ENCODE peak calls at places on chromosomes 3 and 15, in eight cellular contexts. L is AG10803, H is osteocyte, W is nephron progenitor cell, X is pancreas, A is H9, Y is neural progenitor cell, U is A549. I is an unnamed sample.

GRCh38 chr15:49832421-49832980 is 211.7 kb downstream of the DTWD1 start:
- DNase-seq in W (peak; percentile 7), Y (peak; percentile 58), U (no peak), X (peak; percentile 62), L (peak; percentile 21), H (no peak), A (peak; percentile 76), I (no peak)

GRCh38 chr3:196650740-196651311 is 11.3 kb downstream of the NRROS start:
- DNase-seq in A (no peak), U (peak; percentile 88), Y (no peak), H (no peak), X (peak; percentile 30), L (peak; percentile 96), W (no peak), I (no peak)

GRCh38 chr3:194740859-194741486 is 55.3 kb downstream of the FAM43A start:
- DNase-seq in H (no peak), L (peak; percentile 39), W (no peak), X (no peak), Y (no peak), U (peak; percentile 44), A (no peak), I (no peak)

GRCh38 chr15:45023659-45024320 is 795 bp downstream of the SORD start:
- DNase-seq in X (no peak), Y (peak; percentile 24), U (peak; percentile 12), H (no peak), A (no peak), L (peak; percentile 5), W (no peak), I (no peak)

GRCh38 chr3:132817646-132818177 is 95.5 kb upstream of the NPHP3 start:
- DNase-seq in Y (no peak), H (no peak), L (no peak), U (no peak), A (no peak), W (no peak), X (no peak), I (no peak)

GRCh38 chr15:74424901-74425528 is 8.7 kb downstream of the SEMA7A start:
- DNase-seq in A (no peak), U (no peak), W (no peak), H (no peak), Y (no peak), L (no peak), X (no peak), I (no peak)

GRCh38 chr15:63015618-63016017 is 26.9 kb upstream of the TPM1 start:
- DNase-seq in L (peak; percentile 78), Y (no peak), X (no peak), H (no peak), W (no peak), U (peak; percentile 48), A (no peak), I (no peak)

GRCh38 chr3:192896208-192896607 is 21.4 kb downstream of the MB21D2 start:
- DNase-seq in Y (no peak), H (no peak), U (no peak), W (no peak), A (no peak), X (no peak), L (no peak), I (no peak)

GRCh38 chr15:91258436-91258779 is 158.4 kb downstream of the SV2B start:
- DNase-seq in X (no peak), L (no peak), H (no peak), U (peak; percentile 28), Y (no peak), W (no peak), A (peak; percentile 64), I (no peak)

GRCh38 chr15:47218295-47218694 is 499.0 kb upstream of the SEMA6D start:
- DNase-seq in X (no peak), L (no peak), U (no peak), Y (no peak), H (no peak), A (no peak), W (no peak), I (no peak)

GRCh38 chr3:36461588-36461987 is 81.3 kb downstream of the STAC start:
- DNase-seq in X (no peak), Y (no peak), H (no peak), U (no peak), L (peak; percentile 83), W (no peak), A (no peak), I (no peak)

GRCh38 chr3:7709383-7710082 is 792.1 kb upstream of the LMCD1 start:
- DNase-seq in Y (no peak), W (no peak), U (no peak), L (no peak), A (no peak), X (no peak), H (no peak), I (no peak)

GRCh38 chr15:29936353-29937049 is 114.2 kb upstream of the TJP1 start:
- DNase-seq in U (no peak), W (no peak), Y (no peak), A (no peak), X (no peak), L (peak; percentile 15), H (no peak), I (no peak)

GRCh38 chr15:80185152-80185551 is 32.4 kb downstream of the FAH start:
- DNase-seq in W (no peak), Y (no peak), H (no peak), L (no peak), U (no peak), X (no peak), A (no peak), I (no peak)

GRCh38 chr15:80186066-80186465 is 33.3 kb downstream of the FAH start:
- DNase-seq in L (no peak), W (no peak), H (no peak), A (no peak), U (no peak), Y (no peak), X (no peak), I (no peak)

GRCh38 chr15:80182611-80183210 is 29.9 kb downstream of the FAH start:
- DNase-seq in Y (no peak), U (no peak), X (no peak), W (no peak), H (no peak), A (no peak), L (peak; percentile 87), I (no peak)

GRCh38 chr15:80183291-80183690 is 30.5 kb downstream of the FAH start:
- DNase-seq in W (no peak), X (no peak), U (no peak), H (no peak), Y (no peak), A (no peak), L (no peak), I (no peak)

GRCh38 chr15:80183886-80184285 is 31.1 kb downstream of the FAH start:
- DNase-seq in U (no peak), H (no peak), L (no peak), W (no peak), X (no peak), A (no peak), Y (peak; percentile 33), I (no peak)
- TF ChIP-seq CTCF in U (peak; percentile 22), H (peak; percentile 27), L (peak; percentile 35), W (no peak), X (no peak), A (peak; percentile 50), Y (peak; percentile 43), I (no peak)

DNA sequence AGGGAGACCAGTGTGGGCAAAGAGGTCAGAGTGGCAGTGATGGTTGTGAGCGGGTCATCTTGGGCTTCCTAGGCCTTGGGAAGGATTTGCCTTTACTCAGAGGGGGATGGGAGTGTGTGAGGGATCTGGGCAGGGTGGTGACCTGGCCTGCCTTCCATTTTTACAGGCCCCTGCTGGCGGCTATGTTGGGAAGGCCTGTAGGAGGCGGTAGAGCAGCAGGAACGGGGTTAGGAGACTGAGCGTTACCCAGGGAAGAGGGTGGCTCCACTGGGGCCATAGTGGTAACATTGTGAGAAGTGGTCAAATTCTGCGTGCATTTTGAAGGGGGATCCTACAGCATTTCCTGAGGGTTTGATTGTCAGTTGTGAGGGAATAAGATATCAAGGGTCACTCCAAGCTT is 307.3 kb upstream of the CTDSPL start:
- DNase-seq in X (no peak), W (no peak), U (no peak), A (peak; percentile 67), Y (peak; percentile 41), L (no peak), H (no peak), I (no peak)
- TF ChIP-seq CTCF in X (no peak), W (peak; percentile 26), U (no peak), A (peak; percentile 79), Y (peak; percentile 51), L (no peak), H (no peak), I (no peak)

GRCh38 chr3:15822281-15822680 is 24.5 kb upstream of the ANKRD28 start:
- DNase-seq in W (no peak), X (no peak), H (no peak), A (no peak), U (no peak), Y (no peak), L (no peak), I (no peak)

GRCh38 chr3:15819576-15819975 is 21.8 kb upstream of the ANKRD28 start:
- DNase-seq in X (no peak), A (no peak), Y (no peak), U (no peak), H (no peak), L (peak; percentile 56), W (no peak), I (no peak)

GRCh38 chr3:15819043-15819442 is 21.3 kb upstream of the ANKRD28 start:
- DNase-seq in Y (no peak), U (no peak), A (no peak), W (no peak), X (no peak), L (no peak), H (no peak), I (no peak)

GRCh38 chr3:15823092-15823491 is 25.3 kb upstream of the ANKRD28 start:
- DNase-seq in Y (peak; percentile 54), L (no peak), U (no peak), X (no peak), H (no peak), W (peak; percentile 3), A (no peak), I (no peak)

DNA sequence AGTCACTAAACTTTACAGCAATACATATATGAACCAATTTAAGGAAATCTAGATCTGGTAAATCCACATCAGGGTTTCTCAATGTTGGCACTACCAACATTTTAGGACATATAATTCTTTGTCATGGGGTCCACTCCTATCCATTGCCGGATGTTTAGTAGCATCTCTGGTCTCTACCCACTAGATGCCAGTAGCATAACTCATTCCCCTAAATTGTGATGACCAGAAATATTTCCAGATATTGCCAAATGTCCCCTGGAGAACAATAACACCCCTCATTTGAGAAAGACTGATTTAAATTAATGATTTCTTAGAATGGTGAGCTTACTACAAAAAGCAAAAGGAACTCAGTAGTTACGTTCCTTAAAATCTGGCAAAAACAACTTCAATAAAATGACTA is 23.1 kb upstream of the ANKRD28 start:
- DNase-seq in H (no peak), U (no peak), L (peak; percentile 70), X (no peak), W (no peak), Y (no peak), A (no peak), I (no peak)
- TF ChIP-seq CTCF in H (no peak), U (no peak), L (peak; percentile 35), X (no peak), W (no peak), Y (no peak), A (no peak), I (no peak)

DNA sequence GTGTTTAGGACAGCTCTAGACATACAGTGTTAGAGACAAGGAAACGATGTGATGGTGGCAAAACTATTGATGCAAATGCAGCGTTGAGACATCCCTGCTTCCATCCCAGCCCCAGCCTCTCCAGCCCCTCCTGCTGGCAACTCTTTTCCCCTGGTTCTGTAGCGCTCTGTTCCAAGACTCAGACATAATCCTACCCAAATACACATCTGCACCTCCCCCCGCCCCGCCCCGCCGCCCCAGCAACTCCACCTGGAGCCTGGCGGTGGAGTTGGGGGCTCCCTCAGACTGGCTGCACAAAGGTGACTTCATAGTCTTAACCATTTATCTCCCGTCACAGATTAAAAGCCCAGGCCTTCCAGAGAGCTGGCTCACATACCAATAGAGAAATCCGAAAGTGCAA is 7.2 kb upstream of the SEC22A start:
- DNase-seq in U (peak; percentile 36), W (peak; percentile 37), A (peak; percentile 94), X (no peak), H (no peak), Y (peak; percentile 74), L (peak; percentile 11), I (no peak)
- TF ChIP-seq CTCF in U (peak; percentile 39), W (peak; percentile 31), A (peak; percentile 75), X (no peak), H (peak; percentile 38), Y (peak; percentile 60), L (peak; percentile 49), I (no peak)